ENCODE peak calls at places on chromosomes 11 and 22, in four cellular contexts. I is H54; C is AG08396; M is CD8-positive, alpha-beta memory T cell. N is an unnamed sample.

GRCh38 chr11:67006029-67006884 is 16.7 kb upstream of the SYT12 start:
- DNase-seq in I (peak), C (peak), M (no peak), N (peak)

GRCh38 chr11:84866922-84867321 is 760.2 kb downstream of the DLG2 start:
- DNase-seq in I (no peak), C (no peak), M (no peak), N (no peak)

GRCh38 chr22:39311592-39312400 is 7.6 kb downstream of the RPL3 start:
- DNase-seq in I (no peak), C (no peak), M (peak), N (no peak)

GRCh38 chr11:125892071-125892470 is 4.6 kb downstream of the HYLS1 start:
- DNase-seq in I (no peak), C (peak), M (no peak), N (no peak)

GRCh38 chr11:86741489-86742435 is 58.6 kb upstream of the PRSS23 start:
- DNase-seq in I (no peak), C (peak), M (no peak), N (no peak)

GRCh38 chr11:130383363-130384168 is 44.8 kb downstream of the ADAMTS8 start:
- DNase-seq in I (peak), C (peak), M (no peak), N (no peak)

GRCh38 chr11:119367661-119368120 is 13.8 kb downstream of the USP2 start:
- DNase-seq in I (no peak), C (no peak), M (no peak), N (no peak)

GRCh38 chr11:30282289-30282631 is 40.6 kb upstream of the ARL14EP start:
- DNase-seq in I (no peak), C (no peak), M (peak), N (no peak)

GRCh38 chr11:73875380-73875779 is 1.3 kb downstream of the COA4 start:
- DNase-seq in I (no peak), C (no peak), M (no peak), N (no peak)

GRCh38 chr11:69922015-69922595 is 102.9 kb upstream of the FGF3 start:
- DNase-seq in I (no peak), C (no peak), M (no peak), N (no peak)

GRCh38 chr11:9060700-9061111 is 30.7 kb downstream of the SCUBE2 start:
- DNase-seq in I (peak), C (no peak), M (no peak), N (peak)

GRCh38 chr11:33606762-33607161 is 93.9 kb downstream of the C11orf91 start:
- DNase-seq in I (no peak), C (no peak), M (no peak), N (no peak)

GRCh38 chr11:61336171-61336935 is 3.3 kb downstream of the TKFC start:
- DNase-seq in I (peak), C (peak), M (peak), N (peak)

GRCh38 chr11:110336054-110336453 is 39.6 kb upstream of the RDX start:
- DNase-seq in I (no peak), C (no peak), M (no peak), N (no peak)

GRCh38 chr11:108568183-108568858 is 25.2 kb downstream of the EXPH5 start:
- DNase-seq in I (no peak), C (no peak), M (no peak), N (no peak)

GRCh38 chr22:22897036-22897435 is 9.4 kb downstream of the IGLL5 start:
- DNase-seq in I (no peak), C (no peak), M (no peak), N (no peak)

GRCh38 chr11:1531961-1532586 is 40.0 kb downstream of the DUSP8 start:
- DNase-seq in I (no peak), C (peak), M (no peak), N (no peak)

GRCh38 chr11:127919206-127920000 is 668.0 kb downstream of the ETS1 start:
- DNase-seq in I (no peak), C (peak), M (no peak), N (no peak)

GRCh38 chr11:73752216-73752867 is 8.5 kb downstream of the RAB6A start:
- DNase-seq in I (no peak), C (no peak), M (no peak), N (no peak)

GRCh38 chr22:19691721-19692341 is 22.5 kb upstream of the SEPTIN5 start:
- DNase-seq in I (peak), C (peak), M (no peak), N (no peak)

GRCh38 chr22:32328306-32329201 is 29.1 kb upstream of the RFPL3 start:
- DNase-seq in I (no peak), C (no peak), M (no peak), N (no peak)

GRCh38 chr22:31346733-31347250 is 646 bp upstream of the PATZ1 start:
- DNase-seq in I (no peak), C (peak), M (peak), N (peak)

GRCh38 chr11:78722786-78723185 is 148.1 kb upstream of the NARS2 start:
- DNase-seq in I (peak), C (no peak), M (no peak), N (no peak)

GRCh38 chr22:50553310-50553709 is 7.6 kb downstream of the KLHDC7B start:
- DNase-seq in I (no peak), C (no peak), M (peak), N (no peak)

GRCh38 chr11:113384551-113384950 is 3.0 kb upstream of the ANKK1 start:
- DNase-seq in I (peak), C (peak), M (no peak), N (no peak)

GRCh38 chr11:10518123-10518522 is 22.9 kb downstream of the RNF141 start:
- DNase-seq in I (no peak), C (no peak), M (no peak), N (no peak)

GRCh38 chr11:93563857-93564256 is 20.7 kb upstream of the SMCO4 start:
- DNase-seq in I (no peak), C (no peak), M (no peak), N (no peak)

GRCh38 chr11:96101146-96101545 is 177.2 kb upstream of the MTMR2 start:
- DNase-seq in I (no peak), C (no peak), M (no peak), N (no peak)

GRCh38 chr11:95695181-95695580 is 94.4 kb downstream of the FAM76B start:
- DNase-seq in I (no peak), C (no peak), M (no peak), N (no peak)

GRCh38 chr11:115665345-115665901 is 161.2 kb upstream of the CADM1 start:
- DNase-seq in I (no peak), C (no peak), M (no peak), N (no peak)

GRCh38 chr11:116601734-116602636 is 170.8 kb downstream of the BUD13 start:
- DNase-seq in I (no peak), C (no peak), M (no peak), N (no peak)

GRCh38 chr11:109729761-109730160 is 307.8 kb downstream of the C11orf87 start:
- DNase-seq in I (no peak), C (no peak), M (no peak), N (no peak)